ENCODE peak calls at places on chromosome 1, in nine cellular contexts. One of them, this sample, is unnamed.

GRCh38 chr1:99239690-99240089 is 24.6 kb upstream of the PLPPR4 start:
- DNase-seq in T-helper 1 cell: no peak
- DNase-seq in activated naive CD8-positive, alpha-beta T cell treated with anti-CD3 and anti-CD28 coated beads, Interleukin-2, amount 50 U/mL, for 24 hours: no peak
- DNase-seq in RCC 7860: no peak
- DNase-seq in non-pigmented ciliary epithelial cell: no peak
- DNase-seq in tibial nerve: no peak
- DNase-seq in T-helper 2 cell: no peak
- DNase-seq in activated CD8-positive, alpha-beta T cell treated with anti-CD3 and anti-CD28 coated beads for 36 hours: no peak
- DNase-seq in CD4-positive, alpha-beta memory T cell: no peak
- DNase-seq in this sample: no peak

GRCh38 chr1:32201011-32201855 is 838 bp downstream of the CCDC28B start:
- DNase-seq in T-helper 1 cell: peak; percentile 60
- DNase-seq in activated naive CD8-positive, alpha-beta T cell treated with anti-CD3 and anti-CD28 coated beads, Interleukin-2, amount 50 U/mL, for 24 hours: peak; percentile 89
- DNase-seq in RCC 7860: no peak
- DNase-seq in non-pigmented ciliary epithelial cell: no peak
- DNase-seq in tibial nerve: peak; percentile 70
- DNase-seq in T-helper 2 cell: peak; percentile 76
- DNase-seq in activated CD8-positive, alpha-beta T cell treated with anti-CD3 and anti-CD28 coated beads for 36 hours: peak; percentile 94
- DNase-seq in CD4-positive, alpha-beta memory T cell: peak; percentile 71
- DNase-seq in this sample: peak; percentile 73

GRCh38 chr1:48680411-48681035 is 96.2 kb downstream of the BEND5 start:
- DNase-seq in T-helper 1 cell: no peak
- DNase-seq in activated naive CD8-positive, alpha-beta T cell treated with anti-CD3 and anti-CD28 coated beads, Interleukin-2, amount 50 U/mL, for 24 hours: no peak
- DNase-seq in RCC 7860: no peak
- DNase-seq in non-pigmented ciliary epithelial cell: no peak
- DNase-seq in tibial nerve: no peak
- DNase-seq in T-helper 2 cell: no peak
- DNase-seq in activated CD8-positive, alpha-beta T cell treated with anti-CD3 and anti-CD28 coated beads for 36 hours: no peak
- DNase-seq in CD4-positive, alpha-beta memory T cell: no peak
- DNase-seq in this sample: no peak

GRCh38 chr1:178726545-178726944 is 1.5 kb downstream of the RALGPS2 start:
- DNase-seq in T-helper 1 cell: no peak
- DNase-seq in activated naive CD8-positive, alpha-beta T cell treated with anti-CD3 and anti-CD28 coated beads, Interleukin-2, amount 50 U/mL, for 24 hours: no peak
- DNase-seq in RCC 7860: no peak
- DNase-seq in non-pigmented ciliary epithelial cell: no peak
- DNase-seq in tibial nerve: no peak
- DNase-seq in T-helper 2 cell: no peak
- DNase-seq in activated CD8-positive, alpha-beta T cell treated with anti-CD3 and anti-CD28 coated beads for 36 hours: no peak
- DNase-seq in CD4-positive, alpha-beta memory T cell: no peak
- DNase-seq in this sample: no peak

GRCh38 chr1:92484472-92485373 is 2.0 kb downstream of the GFI1 start:
- DNase-seq in T-helper 1 cell: peak; percentile 40
- DNase-seq in activated naive CD8-positive, alpha-beta T cell treated with anti-CD3 and anti-CD28 coated beads, Interleukin-2, amount 50 U/mL, for 24 hours: peak; percentile 83
- DNase-seq in RCC 7860: no peak
- DNase-seq in non-pigmented ciliary epithelial cell: no peak
- DNase-seq in tibial nerve: no peak
- DNase-seq in T-helper 2 cell: peak; percentile 45
- DNase-seq in activated CD8-positive, alpha-beta T cell treated with anti-CD3 and anti-CD28 coated beads for 36 hours: peak; percentile 91
- DNase-seq in CD4-positive, alpha-beta memory T cell: peak; percentile 51
- DNase-seq in this sample: peak; percentile 64

GRCh38 chr1:189847613-189848012 is 630.1 kb downstream of the BRINP3 start:
- DNase-seq in T-helper 1 cell: no peak
- DNase-seq in activated naive CD8-positive, alpha-beta T cell treated with anti-CD3 and anti-CD28 coated beads, Interleukin-2, amount 50 U/mL, for 24 hours: no peak
- DNase-seq in RCC 7860: no peak
- DNase-seq in non-pigmented ciliary epithelial cell: no peak
- DNase-seq in tibial nerve: no peak
- DNase-seq in T-helper 2 cell: no peak
- DNase-seq in activated CD8-positive, alpha-beta T cell treated with anti-CD3 and anti-CD28 coated beads for 36 hours: no peak
- DNase-seq in CD4-positive, alpha-beta memory T cell: no peak
- DNase-seq in this sample: no peak

GRCh38 chr1:2166695-2167094 is 27.9 kb downstream of the FAAP20 start:
- DNase-seq in T-helper 1 cell: no peak
- DNase-seq in activated naive CD8-positive, alpha-beta T cell treated with anti-CD3 and anti-CD28 coated beads, Interleukin-2, amount 50 U/mL, for 24 hours: no peak
- DNase-seq in RCC 7860: no peak
- DNase-seq in non-pigmented ciliary epithelial cell: no peak
- DNase-seq in tibial nerve: no peak
- DNase-seq in T-helper 2 cell: no peak
- DNase-seq in activated CD8-positive, alpha-beta T cell treated with anti-CD3 and anti-CD28 coated beads for 36 hours: no peak
- DNase-seq in CD4-positive, alpha-beta memory T cell: no peak
- DNase-seq in this sample: no peak

GRCh38 chr1:184022651-184023050 is 14.9 kb downstream of the COLGALT2 start:
- DNase-seq in T-helper 1 cell: no peak
- DNase-seq in activated naive CD8-positive, alpha-beta T cell treated with anti-CD3 and anti-CD28 coated beads, Interleukin-2, amount 50 U/mL, for 24 hours: no peak
- DNase-seq in RCC 7860: no peak
- DNase-seq in non-pigmented ciliary epithelial cell: no peak
- DNase-seq in tibial nerve: no peak
- DNase-seq in T-helper 2 cell: no peak
- DNase-seq in activated CD8-positive, alpha-beta T cell treated with anti-CD3 and anti-CD28 coated beads for 36 hours: no peak
- DNase-seq in CD4-positive, alpha-beta memory T cell: no peak
- DNase-seq in this sample: no peak

GRCh38 chr1:38327559-38327973 is 281.0 kb upstream of the POU3F1 start:
- DNase-seq in T-helper 1 cell: no peak
- DNase-seq in activated naive CD8-positive, alpha-beta T cell treated with anti-CD3 and anti-CD28 coated beads, Interleukin-2, amount 50 U/mL, for 24 hours: no peak
- DNase-seq in RCC 7860: no peak
- DNase-seq in non-pigmented ciliary epithelial cell: no peak
- DNase-seq in tibial nerve: no peak
- DNase-seq in T-helper 2 cell: no peak
- DNase-seq in activated CD8-positive, alpha-beta T cell treated with anti-CD3 and anti-CD28 coated beads for 36 hours: no peak
- DNase-seq in CD4-positive, alpha-beta memory T cell: no peak
- DNase-seq in this sample: no peak

GRCh38 chr1:165235158-165235776 is 121.2 kb downstream of the LMX1A start:
- DNase-seq in T-helper 1 cell: no peak
- DNase-seq in activated naive CD8-positive, alpha-beta T cell treated with anti-CD3 and anti-CD28 coated beads, Interleukin-2, amount 50 U/mL, for 24 hours: no peak
- DNase-seq in RCC 7860: no peak
- DNase-seq in non-pigmented ciliary epithelial cell: no peak
- DNase-seq in tibial nerve: no peak
- DNase-seq in T-helper 2 cell: no peak
- DNase-seq in activated CD8-positive, alpha-beta T cell treated with anti-CD3 and anti-CD28 coated beads for 36 hours: no peak
- DNase-seq in CD4-positive, alpha-beta memory T cell: no peak
- DNase-seq in this sample: no peak

This sample was measured in B cell.